ENCODE peak calls at places on chromosomes 1 and 21, in ten cellular contexts. A is cardiac fibroblast; O is activated CD4-positive, alpha-beta T cell treated with anti-CD3 and anti-CD28 coated beads, Interleukin-2, amount 50 U/mL, for 1 hour; L is NAMALWA; P is HT1080; J is NCI-H1105 treated with DMSO at 0.1 percent for 48 hours; C is LoVo; B is IMR-90; F is HEK293T; K is left ventricle myocardium inferior. I is an unnamed sample.

GRCh38 chr1:180358649-180359048 is 128.6 kb downstream of the LHX4 start:
- DNase-seq in A (peak), J (peak), P (no peak), K (peak), B (peak), L (no peak), F (no peak), O (no peak), C (no peak), I (no peak)

GRCh38 chr1:204171751-204172178 is 5.6 kb upstream of the REN start:
- DNase-seq in K (no peak), O (no peak), F (no peak), L (no peak), J (no peak), B (peak), C (peak), A (peak), P (peak), I (peak)

GRCh38 chr1:54105736-54106269 is 47.0 kb downstream of the CDCP2 start:
- DNase-seq in P (no peak), F (no peak), C (no peak), K (no peak), A (no peak), B (no peak), L (no peak), O (no peak), J (no peak), I (no peak)

GRCh38 chr1:18606443-18607288 is 24.0 kb upstream of the PAX7 start:
- DNase-seq in L (no peak), B (no peak), C (no peak), P (no peak), O (no peak), K (no peak), A (no peak), F (no peak), J (no peak), I (no peak)

GRCh38 chr21:39175665-39176064 is 7.6 kb downstream of the PSMG1 start:
- DNase-seq in F (no peak), P (no peak), B (no peak), L (no peak), K (no peak), A (no peak), J (no peak), C (no peak), O (no peak), I (no peak)

GRCh38 chr1:221759436-221759835 is 17.5 kb upstream of the DUSP10 start:
- DNase-seq in F (no peak), B (peak), C (no peak), K (no peak), L (no peak), O (no peak), P (no peak), A (peak), J (no peak), I (peak)

GRCh38 chr1:193131266-193131860 is 9.5 kb downstream of the CDC73 start:
- DNase-seq in C (no peak), A (no peak), B (no peak), L (no peak), O (no peak), F (no peak), P (no peak), J (no peak), K (no peak), I (no peak)

GRCh38 chr21:42563261-42564045 is 49.8 kb downstream of the SLC37A1 start:
- DNase-seq in O (no peak), B (no peak), L (no peak), A (no peak), P (no peak), K (no peak), C (no peak), F (no peak), J (no peak), I (peak)

GRCh38 chr1:153598309-153599172 is 14.4 kb downstream of the S100A16 start:
- DNase-seq in J (no peak), L (peak), K (no peak), P (peak), O (no peak), B (peak), A (peak), F (peak), C (no peak), I (peak)

GRCh38 chr1:40423264-40423642 is 27.0 kb upstream of the ZFP69B start:
- DNase-seq in B (no peak), K (no peak), O (no peak), L (no peak), J (no peak), P (no peak), A (no peak), F (no peak), C (no peak), I (no peak)

GRCh38 chr1:48017716-48018115 is 20.5 kb upstream of the TRABD2B start:
- DNase-seq in O (no peak), A (peak), J (no peak), C (peak), K (no peak), B (peak), L (no peak), P (peak), F (no peak), I (peak)

GRCh38 chr1:246311461-246311860 is 195.6 kb downstream of the SMYD3 start:
- DNase-seq in B (no peak), A (no peak), F (no peak), K (no peak), P (no peak), O (no peak), L (no peak), J (no peak), C (no peak), I (no peak)

GRCh38 chr1:153790282-153790995 is 15.2 kb downstream of the SLC27A3 start:
- DNase-seq in P (no peak), A (peak), J (no peak), O (no peak), B (peak), F (no peak), C (no peak), K (peak), L (no peak), I (no peak)

GRCh38 chr1:10665930-10666850 is 130.3 kb downstream of the CASZ1 start:
- DNase-seq in A (no peak), P (no peak), O (no peak), J (no peak), L (no peak), B (no peak), C (no peak), F (no peak), K (peak), I (no peak)

GRCh38 chr1:58858344-58858673 is 74.5 kb upstream of the JUN start:
- DNase-seq in C (no peak), K (no peak), B (peak), P (no peak), J (no peak), L (peak), F (no peak), O (no peak), A (no peak), I (no peak)

GRCh38 chr1:34162852-34163766 is 1.9 kb downstream of the CSMD2 start:
- DNase-seq in K (peak), O (no peak), J (peak), A (peak), L (no peak), B (peak), P (peak), F (peak), C (no peak), I (peak)